ENCODE peak calls at places on chromosome 13, in ten cellular contexts. G is posterior vena cava; T is HS-5; D is RPMI8226; A is stimulated activated CD8-positive, alpha-beta memory T cell treated with anti-CD3 and anti-CD28 coated beads, Interleukin-2, amount 100 ng/mL, for 48 hours; F is Peyer's patch; X is stomach; M is HFF-Myc; Z is kidney epithelial cell; L is frontal cortex. S is an unnamed sample.

GRCh38 chr13:61873717-61874116 is 458.1 kb upstream of the PCDH20 start:
- DNase-seq in M (no peak), Z (no peak), D (no peak), A (no peak), T (no peak), L (no peak), G (no peak), X (no peak), F (no peak), S (no peak)

GRCh38 chr13:113152894-113153809 is 5.3 kb upstream of the PROZ start:
- DNase-seq in D (no peak), A (no peak), X (peak; percentile 49), T (peak; percentile 4), Z (no peak), G (peak; percentile 89), F (peak; percentile 29), L (peak; percentile 48), M (no peak), S (no peak)

GRCh38 chr13:30968734-30969335 is 36.4 kb downstream of the TEX26 start:
- DNase-seq in X (no peak), A (no peak), T (no peak), L (no peak), D (no peak), M (no peak), G (no peak), F (no peak), Z (no peak), S (no peak)

GRCh38 chr13:106597759-106598395 is 29.9 kb upstream of the ARGLU1 start:
- DNase-seq in Z (no peak), F (no peak), T (no peak), X (no peak), A (no peak), G (no peak), D (no peak), M (no peak), L (no peak), S (no peak)

GRCh38 chr13:113209336-113209879 is at the start of gene CUL4A:
- DNase-seq in A (peak; percentile 62), X (peak; percentile 83), L (peak; percentile 81), G (peak; percentile 93), Z (no peak), T (no peak), M (no peak), F (peak; percentile 67), D (peak; percentile 65), S (peak; percentile 85)

GRCh38 chr13:73268306-73268705 is 209.5 kb downstream of the KLF5 start:
- DNase-seq in M (no peak), A (no peak), G (no peak), T (peak; percentile 38), Z (no peak), D (peak; percentile 32), X (no peak), L (no peak), F (no peak), S (peak; percentile 71)

GRCh38 chr13:47374741-47375140 is 477.9 kb upstream of the HTR2A start:
- DNase-seq in Z (no peak), D (no peak), A (no peak), T (no peak), M (no peak), L (no peak), F (no peak), G (no peak), X (no peak), S (no peak)

GRCh38 chr13:112177889-112178288 is 110.9 kb downstream of the SOX1 start:
- DNase-seq in M (no peak), F (no peak), D (no peak), Z (no peak), X (no peak), T (no peak), G (peak; percentile 62), A (no peak), L (no peak), S (no peak)

GRCh38 chr13:100363874-100364273 is 224.7 kb downstream of the GGACT start:
- DNase-seq in D (no peak), A (no peak), G (no peak), L (no peak), X (no peak), F (no peak), Z (no peak), M (peak; percentile 39), T (no peak), S (peak; percentile 60)

GRCh38 chr13:114281351-114282142 is at the start of gene UPF3A:
- DNase-seq in X (peak; percentile 89), G (peak; percentile 97), M (peak; percentile 44), F (peak; percentile 85), D (peak; percentile 90), L (peak; percentile 87), A (peak; percentile 81), T (peak; percentile 32), Z (peak; percentile 44), S (peak; percentile 92)

GRCh38 chr13:96809366-96810096 is 184.7 kb downstream of the OXGR1 start:
- DNase-seq in F (no peak), T (no peak), G (no peak), D (no peak), A (no peak), X (peak; percentile 50), Z (no peak), M (no peak), L (no peak), S (no peak)

GRCh38 chr13:47835470-47836228 is 165.4 kb downstream of the SUCLA2 start:
- DNase-seq in Z (no peak), D (no peak), F (no peak), L (no peak), G (no peak), X (no peak), M (no peak), A (no peak), T (no peak), S (peak; percentile 37)

GRCh38 chr13:24512208-24513068 is at the start of gene PARP4:
- DNase-seq in T (peak; percentile 56), X (peak; percentile 81), D (peak; percentile 84), Z (peak; percentile 81), M (peak; percentile 85), A (peak; percentile 59), F (peak; percentile 82), G (peak; percentile 94), L (peak; percentile 74), S (peak; percentile 79)

GRCh38 chr13:27273658-27274425 is 3.2 kb downstream of the RASL11A start:
- DNase-seq in X (no peak), M (no peak), G (no peak), T (no peak), F (no peak), A (no peak), L (no peak), Z (no peak), D (no peak), S (no peak)

GRCh38 chr13:19961924-19962323 is 3.4 kb downstream of the ZMYM2 start:
- DNase-seq in D (no peak), Z (no peak), T (no peak), L (no peak), F (no peak), X (no peak), G (no peak), A (no peak), M (no peak), S (no peak)

GRCh38 chr13:28394422-28394821 is 100.5 kb downstream of the FLT1 start:
- DNase-seq in A (no peak), G (no peak), X (no peak), L (no peak), Z (no peak), M (no peak), T (peak; percentile 0), D (no peak), F (no peak), S (peak; percentile 48)

GRCh38 chr13:75761373-75761772 is 125.2 kb downstream of the LMO7 start:
- DNase-seq in F (no peak), L (no peak), D (no peak), G (no peak), X (no peak), A (no peak), M (no peak), Z (no peak), T (no peak), S (no peak)

GRCh38 chr13:55516610-55517009 is 1624.1 kb upstream of the PRR20A start:
- DNase-seq in T (no peak), D (peak; percentile 11), A (no peak), X (no peak), M (no peak), G (no peak), L (no peak), F (no peak), Z (no peak), S (no peak)

S was measured in EL.